ENCODE peak calls at places on chromosome 1, in ten cellular contexts. One of them, this sample, is unnamed. For H3K4me1, the result is how much of the 10 kb centered on the place peaks cover.

GRCh38 chr1:154325583-154326545 is 539 bp downstream of the ATP8B2 start:
- DNase-seq in PC-3: peak
- DNase-seq in prostate gland: peak
- DNase-seq in fibroblast of lung: peak
- DNase-seq in CD8-positive, alpha-beta T cell: peak
- DNase-seq in body of pancreas: peak
- DNase-seq in pancreas: peak
- DNase-seq in tibial artery: peak
- DNase-seq in ovary: peak
- DNase-seq in left ventricle myocardium inferior: peak
- DNase-seq in this sample: peak

GRCh38 chr1:59686170-59686569 is 128.6 kb upstream of the HOOK1 start:
- DNase-seq in fibroblast of lung: no peak
- DNase-seq in pancreas: no peak
- DNase-seq in ovary: no peak
- DNase-seq in PC-3: peak
- DNase-seq in CD8-positive, alpha-beta T cell: no peak
- DNase-seq in left ventricle myocardium inferior: no peak
- DNase-seq in tibial artery: no peak
- DNase-seq in prostate gland: peak
- DNase-seq in body of pancreas: no peak
- DNase-seq in this sample: no peak

GRCh38 chr1:152623203-152623844 is 421 bp upstream of the LCE3A start:
- DNase-seq in fibroblast of lung: no peak
- DNase-seq in tibial artery: no peak
- DNase-seq in pancreas: no peak
- DNase-seq in CD8-positive, alpha-beta T cell: no peak
- DNase-seq in body of pancreas: no peak
- DNase-seq in PC-3: peak
- DNase-seq in prostate gland: no peak
- DNase-seq in ovary: no peak
- DNase-seq in left ventricle myocardium inferior: no peak
- DNase-seq in this sample: peak

GRCh38 chr1:204828352-204828850 is 42.3 kb upstream of the NFASC start:
- DNase-seq in left ventricle myocardium inferior: peak
- DNase-seq in PC-3: peak
- DNase-seq in CD8-positive, alpha-beta T cell: no peak
- DNase-seq in prostate gland: no peak
- DNase-seq in tibial artery: peak
- DNase-seq in fibroblast of lung: peak
- DNase-seq in ovary: peak
- DNase-seq in pancreas: peak
- DNase-seq in body of pancreas: peak
- DNase-seq in this sample: peak

GRCh38 chr1:235920596-235921375 is 54.1 kb upstream of the LYST start:
- DNase-seq in pancreas: no peak
- DNase-seq in CD8-positive, alpha-beta T cell: no peak
- DNase-seq in prostate gland: no peak
- DNase-seq in body of pancreas: no peak
- DNase-seq in ovary: no peak
- DNase-seq in left ventricle myocardium inferior: no peak
- DNase-seq in tibial artery: no peak
- DNase-seq in fibroblast of lung: peak
- DNase-seq in PC-3: no peak
- DNase-seq in this sample: no peak

GRCh38 chr1:115145221-115145620 is 55.9 kb upstream of the TSPAN2 start:
- DNase-seq in body of pancreas: no peak
- DNase-seq in ovary: no peak
- DNase-seq in tibial artery: no peak
- DNase-seq in left ventricle myocardium inferior: no peak
- DNase-seq in fibroblast of lung: no peak
- DNase-seq in CD8-positive, alpha-beta T cell: no peak
- DNase-seq in pancreas: no peak
- DNase-seq in prostate gland: no peak
- DNase-seq in PC-3: no peak
- DNase-seq in this sample: no peak

GRCh38 chr1:116485071-116485735 is 85.6 kb downstream of the CD58 start:
- DNase-seq in PC-3: peak
- DNase-seq in prostate gland: peak
- DNase-seq in pancreas: peak
- DNase-seq in CD8-positive, alpha-beta T cell: peak
- DNase-seq in ovary: peak
- DNase-seq in fibroblast of lung: peak
- DNase-seq in body of pancreas: peak
- DNase-seq in tibial artery: peak
- DNase-seq in left ventricle myocardium inferior: peak
- DNase-seq in this sample: peak

GRCh38 chr1:156920233-156921052 is at the start of gene LRRC71:
- DNase-seq in PC-3: peak
- DNase-seq in CD8-positive, alpha-beta T cell: peak
- DNase-seq in left ventricle myocardium inferior: peak
- DNase-seq in pancreas: peak
- DNase-seq in ovary: peak
- DNase-seq in fibroblast of lung: peak
- DNase-seq in prostate gland: peak
- DNase-seq in tibial artery: peak
- DNase-seq in body of pancreas: peak
- DNase-seq in this sample: peak

GRCh38 chr1:159025043-159025442 is 15.3 kb downstream of the IFI16 start:
- DNase-seq in left ventricle myocardium inferior: no peak
- DNase-seq in PC-3: no peak
- DNase-seq in pancreas: no peak
- DNase-seq in body of pancreas: no peak
- DNase-seq in ovary: no peak
- DNase-seq in prostate gland: no peak
- DNase-seq in fibroblast of lung: no peak
- DNase-seq in CD8-positive, alpha-beta T cell: no peak
- DNase-seq in tibial artery: no peak
- DNase-seq in this sample: no peak

GRCh38 chr1:111062081-111062480 is 77.8 kb downstream of the DRAM2 start:
- DNase-seq in tibial artery: no peak
- DNase-seq in CD8-positive, alpha-beta T cell: no peak
- DNase-seq in ovary: no peak
- DNase-seq in left ventricle myocardium inferior: no peak
- DNase-seq in body of pancreas: no peak
- DNase-seq in prostate gland: no peak
- DNase-seq in PC-3: no peak
- DNase-seq in fibroblast of lung: no peak
- DNase-seq in pancreas: no peak
- DNase-seq in this sample: no peak

GRCh38 chr1:109739738-109740614 is 862 bp downstream of the GSTM3 start:
- DNase-seq in prostate gland: peak
- DNase-seq in pancreas: peak
- DNase-seq in CD8-positive, alpha-beta T cell: peak
- DNase-seq in fibroblast of lung: peak
- DNase-seq in body of pancreas: peak
- DNase-seq in PC-3: peak
- DNase-seq in ovary: peak
- DNase-seq in tibial artery: peak
- DNase-seq in left ventricle myocardium inferior: peak
- DNase-seq in this sample: peak

GRCh38 chr1:71156633-71157032 is 75.8 kb upstream of the ZRANB2 start:
- DNase-seq in left ventricle myocardium inferior: no peak
- DNase-seq in fibroblast of lung: no peak
- DNase-seq in body of pancreas: no peak
- DNase-seq in pancreas: no peak
- DNase-seq in tibial artery: no peak
- DNase-seq in CD8-positive, alpha-beta T cell: no peak
- DNase-seq in prostate gland: no peak
- DNase-seq in PC-3: no peak
- DNase-seq in ovary: no peak
- DNase-seq in this sample: no peak

GRCh38 chr1:13916530-13916929 is 216.5 kb downstream of the PRDM2 start:
- DNase-seq in left ventricle myocardium inferior: no peak
- DNase-seq in tibial artery: no peak
- DNase-seq in ovary: no peak
- DNase-seq in body of pancreas: no peak
- DNase-seq in CD8-positive, alpha-beta T cell: no peak
- DNase-seq in PC-3: no peak
- DNase-seq in prostate gland: no peak
- DNase-seq in fibroblast of lung: no peak
- DNase-seq in pancreas: no peak
- DNase-seq in this sample: no peak

GRCh38 chr1:203481186-203481585 is 5.6 kb downstream of the PRELP start:
- DNase-seq in body of pancreas: no peak
- DNase-seq in fibroblast of lung: no peak
- DNase-seq in PC-3: no peak
- DNase-seq in pancreas: no peak
- DNase-seq in prostate gland: no peak
- DNase-seq in left ventricle myocardium inferior: no peak
- DNase-seq in tibial artery: no peak
- DNase-seq in ovary: no peak
- DNase-seq in CD8-positive, alpha-beta T cell: no peak
- DNase-seq in this sample: no peak

GRCh38 chr1:51871351-51871975 is 7.1 kb downstream of the NRDC start:
- DNase-seq in PC-3: no peak
- DNase-seq in ovary: no peak
- DNase-seq in prostate gland: no peak
- DNase-seq in pancreas: no peak
- DNase-seq in tibial artery: no peak
- DNase-seq in body of pancreas: no peak
- DNase-seq in CD8-positive, alpha-beta T cell: no peak
- DNase-seq in left ventricle myocardium inferior: no peak
- DNase-seq in fibroblast of lung: no peak
- DNase-seq in this sample: no peak

GRCh38 chr1:165114022-165114888 is 242.3 kb downstream of the LMX1A start:
- DNase-seq in prostate gland: peak
- DNase-seq in fibroblast of lung: peak
- DNase-seq in pancreas: no peak
- DNase-seq in PC-3: peak
- DNase-seq in CD8-positive, alpha-beta T cell: no peak
- DNase-seq in left ventricle myocardium inferior: no peak
- DNase-seq in ovary: no peak
- DNase-seq in body of pancreas: peak
- DNase-seq in tibial artery: no peak
- DNase-seq in this sample: no peak

DNA sequence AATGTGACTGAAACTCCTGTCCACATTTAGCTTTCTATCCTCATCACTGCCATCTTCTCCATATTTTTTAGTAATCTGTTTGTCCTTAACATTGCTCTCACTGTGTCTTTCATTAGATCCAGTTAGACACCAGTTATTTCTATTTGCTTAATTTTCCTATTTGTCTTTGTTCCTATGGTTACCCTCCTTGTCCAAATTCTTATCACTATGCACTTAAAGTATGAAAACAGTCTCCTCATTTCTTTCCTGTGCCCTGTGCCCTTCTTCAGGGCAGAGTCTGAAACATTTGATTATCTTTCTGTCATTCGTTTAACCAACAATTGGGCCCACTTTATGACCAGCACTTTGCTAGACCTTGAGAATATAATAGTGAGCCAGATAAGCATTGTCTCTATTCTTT is 64.2 kb downstream of the SLC30A7 start:
- DNase-seq in CD8-positive, alpha-beta T cell: no peak
- DNase-seq in PC-3: no peak
- DNase-seq in ovary: no peak
- DNase-seq in pancreas: no peak
- DNase-seq in body of pancreas: no peak
- DNase-seq in tibial artery: no peak
- DNase-seq in left ventricle myocardium inferior: no peak
- DNase-seq in prostate gland: no peak
- DNase-seq in fibroblast of lung: no peak
- DNase-seq in this sample: no peak
- H3K27ac ChIP-seq in CD8-positive, alpha-beta T cell: no peak
- H3K27ac ChIP-seq in PC-3: no peak
- H3K27ac ChIP-seq in ovary: no peak
- H3K27ac ChIP-seq in pancreas: no peak
- H3K27ac ChIP-seq in body of pancreas: no peak
- H3K27ac ChIP-seq in tibial artery: no peak
- H3K27ac ChIP-seq in left ventricle myocardium inferior: no peak
- H3K27ac ChIP-seq in prostate gland: no peak
- H3K27ac ChIP-seq in fibroblast of lung: no peak
- H3K27ac ChIP-seq in this sample: no peak

DNA sequence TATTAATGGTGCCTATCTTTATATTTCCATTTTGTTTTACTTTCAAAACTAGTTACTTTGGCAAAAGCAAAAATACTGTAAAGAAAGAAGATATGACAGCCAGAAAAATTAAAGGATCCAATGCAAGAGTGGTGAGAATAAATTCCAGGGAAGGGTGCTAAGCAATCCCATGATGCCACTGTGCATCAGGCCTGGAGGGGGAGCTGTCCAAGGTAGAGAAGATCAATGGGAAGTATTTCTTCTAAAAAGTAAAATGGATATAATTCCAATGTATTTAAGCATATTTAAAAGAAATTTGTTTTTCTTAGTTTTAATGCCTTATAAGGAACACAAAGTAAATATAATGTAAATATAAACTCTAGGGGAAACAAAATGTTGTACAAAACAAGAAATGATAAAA is 1382.2 kb upstream of the B3GALT2 start:
- DNase-seq in body of pancreas: no peak
- DNase-seq in CD8-positive, alpha-beta T cell: no peak
- DNase-seq in pancreas: no peak
- DNase-seq in fibroblast of lung: peak
- DNase-seq in PC-3: no peak
- DNase-seq in left ventricle myocardium inferior: no peak
- DNase-seq in prostate gland: no peak
- DNase-seq in tibial artery: no peak
- DNase-seq in ovary: no peak
- DNase-seq in this sample: no peak
- TF ChIP-seq CTCF in body of pancreas: no peak
- TF ChIP-seq CTCF in CD8-positive, alpha-beta T cell: no peak
- TF ChIP-seq CTCF in pancreas: no peak
- TF ChIP-seq CTCF in fibroblast of lung: no peak
- TF ChIP-seq CTCF in PC-3: no peak
- TF ChIP-seq CTCF in left ventricle myocardium inferior: no peak
- TF ChIP-seq CTCF in prostate gland: no peak
- TF ChIP-seq CTCF in tibial artery: no peak
- TF ChIP-seq CTCF in ovary: no peak
- TF ChIP-seq CTCF in this sample: no peak

GRCh38 chr1:19771350-19771749 is 28.4 kb downstream of the TMCO4 start:
- DNase-seq in CD8-positive, alpha-beta T cell: no peak
- DNase-seq in body of pancreas: no peak
- DNase-seq in fibroblast of lung: no peak
- DNase-seq in pancreas: no peak
- DNase-seq in left ventricle myocardium inferior: no peak
- DNase-seq in PC-3: no peak
- DNase-seq in prostate gland: no peak
- DNase-seq in ovary: no peak
- DNase-seq in tibial artery: no peak
- DNase-seq in this sample: no peak
- H3K4me1 ChIP-seq in CD8-positive, alpha-beta T cell: under half
- H3K4me1 ChIP-seq in body of pancreas: under half
- H3K4me1 ChIP-seq in fibroblast of lung: under half
- H3K4me1 ChIP-seq in pancreas: under half
- H3K4me1 ChIP-seq in left ventricle myocardium inferior: under half
- H3K4me1 ChIP-seq in PC-3: under half
- H3K4me1 ChIP-seq in prostate gland: under half
- H3K4me1 ChIP-seq in ovary: under half
- H3K4me1 ChIP-seq in tibial artery: under half
- H3K4me1 ChIP-seq in this sample: under half

DNA sequence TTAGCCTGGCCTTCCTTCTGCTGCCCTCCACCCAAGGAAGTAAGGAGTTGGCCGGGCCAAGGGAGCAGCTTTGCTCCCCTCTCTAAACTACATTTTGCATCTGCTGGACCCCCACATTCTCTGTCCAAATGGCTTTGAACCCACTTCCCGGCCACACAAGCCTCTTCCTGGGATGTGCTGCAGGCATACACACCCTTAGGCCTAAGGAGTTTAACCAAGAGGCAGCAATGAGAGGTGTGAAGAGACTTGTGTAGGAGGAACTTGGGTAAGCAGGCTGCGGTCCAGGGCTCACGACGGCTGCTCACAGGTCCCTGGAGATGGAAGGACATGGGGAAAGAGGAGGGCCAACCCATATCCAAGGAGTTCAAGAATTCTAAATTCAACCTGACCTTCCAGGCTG is 196.7 kb upstream of the SGIP1 start:
- DNase-seq in prostate gland: no peak
- DNase-seq in left ventricle myocardium inferior: no peak
- DNase-seq in body of pancreas: no peak
- DNase-seq in CD8-positive, alpha-beta T cell: no peak
- DNase-seq in tibial artery: no peak
- DNase-seq in ovary: no peak
- DNase-seq in fibroblast of lung: no peak
- DNase-seq in pancreas: no peak
- DNase-seq in PC-3: no peak
- DNase-seq in this sample: peak
- H3K27ac ChIP-seq in prostate gland: peak
- H3K27ac ChIP-seq in left ventricle myocardium inferior: peak
- H3K27ac ChIP-seq in body of pancreas: no peak
- H3K27ac ChIP-seq in CD8-positive, alpha-beta T cell: peak
- H3K27ac ChIP-seq in tibial artery: peak
- H3K27ac ChIP-seq in ovary: no peak
- H3K27ac ChIP-seq in fibroblast of lung: no peak
- H3K27ac ChIP-seq in pancreas: no peak
- H3K27ac ChIP-seq in PC-3: no peak
- H3K27ac ChIP-seq in this sample: peak